ENCODE peak calls at places on chromosomes 2 and 18, in nine cellular contexts. G, Q, L, K, U, Y, H, R and M are unnamed samples.

GRCh38 chr2:98654702-98655488 is 46.5 kb downstream of the UNC50 start:
- DNase-seq in G (no peak), Q (no peak), L (no peak), K (no peak), U (peak; percentile 58), Y (no peak), H (no peak), R (no peak), M (no peak)

GRCh38 chr2:88824951-88825350 is 133.5 kb downstream of the RPIA start:
- DNase-seq in G (no peak), Q (no peak), L (no peak), K (no peak), U (no peak), Y (no peak), H (no peak), R (no peak), M (no peak)

GRCh38 chr2:82641781-82642180 is 1817.3 kb downstream of the SUCLG1 start:
- DNase-seq in G (no peak), Q (no peak), L (no peak), K (no peak), U (no peak), Y (no peak), H (no peak), R (no peak), M (peak; percentile 20)

GRCh38 chr2:98730053-98730850 is 680 bp downstream of the MGAT4A start:
- DNase-seq in G (no peak), Q (no peak), L (peak; percentile 46), K (no peak), U (peak; percentile 70), Y (peak; percentile 49), H (peak; percentile 42), R (no peak), M (peak; percentile 80)

GRCh38 chr2:119158563-119159347 is at the start of gene C1QL2:
- DNase-seq in G (no peak), Q (no peak), L (no peak), K (no peak), U (no peak), Y (no peak), H (no peak), R (no peak), M (no peak)

GRCh38 chr18:63074987-63075404 is 244.6 kb downstream of the BCL2 start:
- DNase-seq in G (peak; percentile 28), Q (peak; percentile 50), L (peak; percentile 79), K (peak; percentile 76), U (peak; percentile 54), Y (peak; percentile 51), H (peak; percentile 80), R (peak; percentile 71), M (peak; percentile 61)

GRCh38 chr2:74975016-74975415 is 16.6 kb downstream of the POLE4 start:
- DNase-seq in G (no peak), Q (peak; percentile 51), L (no peak), K (no peak), U (no peak), Y (no peak), H (no peak), R (no peak), M (peak; percentile 89)

GRCh38 chr2:134333646-134334189 is 79.8 kb downstream of the MGAT5 start:
- DNase-seq in G (no peak), Q (peak; percentile 12), L (no peak), K (no peak), U (no peak), Y (no peak), H (peak; percentile 48), R (peak; percentile 45), M (no peak)

GRCh38 chr2:127594116-127594591 is 51.8 kb upstream of the GPR17 start:
- DNase-seq in G (no peak), Q (no peak), L (no peak), K (no peak), U (no peak), Y (no peak), H (no peak), R (no peak), M (no peak)

GRCh38 chr2:100281521-100282438 is 40.5 kb downstream of the LONRF2 start:
- DNase-seq in G (no peak), Q (peak; percentile 75), L (no peak), K (no peak), U (no peak), Y (peak; percentile 96), H (no peak), R (no peak), M (no peak)

DNA sequence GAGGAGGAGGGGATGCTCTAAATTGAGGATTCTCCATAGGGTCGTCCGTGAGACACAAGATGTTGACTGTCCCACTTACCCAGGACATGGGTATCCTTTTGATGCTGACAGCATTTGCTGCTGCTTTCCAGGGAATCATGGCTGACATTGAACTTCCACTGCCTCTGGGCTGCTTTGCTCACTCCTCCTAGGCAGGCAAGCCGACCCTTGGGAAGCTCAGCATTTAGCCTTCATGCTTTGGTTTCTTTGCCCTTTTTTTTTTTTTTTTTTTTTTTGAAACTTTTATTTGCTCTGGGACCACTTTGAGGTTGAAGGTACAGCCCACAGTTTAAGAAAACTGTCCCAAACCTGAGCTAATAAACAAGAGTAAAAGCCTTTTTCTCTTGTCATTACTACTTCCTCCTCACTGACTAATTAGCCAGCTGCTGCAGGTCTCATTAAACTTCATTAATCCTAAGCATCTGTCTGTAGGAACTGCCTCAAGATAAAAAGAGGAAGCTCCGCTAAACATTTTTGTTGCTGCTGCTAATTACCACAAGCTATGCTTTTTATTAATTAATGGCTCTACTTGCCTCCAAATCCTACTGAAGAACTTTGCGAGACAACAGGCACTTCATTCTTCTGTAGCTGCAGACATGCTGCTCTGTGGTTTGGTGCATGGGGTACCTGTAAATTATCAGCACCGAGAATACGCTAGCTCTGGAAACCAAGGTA is 125.4 kb downstream of the SPTBN1 start:
- DNase-seq in G (no peak), Q (no peak), L (no peak), K (no peak), U (no peak), Y (no peak), H (no peak), R (no peak), M (no peak)
- H3K27ac ChIP-seq in G (no peak overlapping the region), Q (no peak overlapping the region), L (no peak overlapping the region), K (no peak overlapping the region), U (peak overlapping the region; percentile 6), Y (no peak overlapping the region), H (no peak overlapping the region), R (no peak overlapping the region), M (no peak overlapping the region)

DNA sequence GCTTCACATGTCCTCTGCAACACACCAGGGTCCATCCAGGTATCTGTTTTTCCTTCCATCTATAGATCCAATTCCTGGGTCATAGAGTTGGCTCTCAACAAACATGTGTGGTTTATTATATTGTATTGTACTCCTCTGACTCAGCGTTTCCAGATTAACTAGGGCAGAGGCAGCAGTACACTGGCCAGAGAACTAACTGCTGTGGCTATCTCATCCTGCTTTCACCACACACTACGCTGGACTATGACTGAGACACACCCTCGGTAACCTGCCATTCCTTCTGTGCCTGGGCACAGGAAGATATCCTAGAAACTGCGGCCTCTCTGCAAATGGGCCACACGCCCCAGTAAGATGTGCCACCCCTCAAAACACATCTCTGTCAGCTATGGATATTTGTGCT is 159.8 kb upstream of the STK17B start:
- DNase-seq in G (no peak), Q (peak; percentile 91), L (no peak), K (no peak), U (no peak), Y (no peak), H (peak; percentile 17), R (no peak), M (no peak)
- H3K27ac ChIP-seq in G (no peak overlapping the region), Q (no peak overlapping the region), L (no peak overlapping the region), K (no peak overlapping the region), U (no peak overlapping the region), Y (no peak overlapping the region), H (peak overlapping the region; percentile 66), R (no peak overlapping the region), M (no peak overlapping the region)

DNA sequence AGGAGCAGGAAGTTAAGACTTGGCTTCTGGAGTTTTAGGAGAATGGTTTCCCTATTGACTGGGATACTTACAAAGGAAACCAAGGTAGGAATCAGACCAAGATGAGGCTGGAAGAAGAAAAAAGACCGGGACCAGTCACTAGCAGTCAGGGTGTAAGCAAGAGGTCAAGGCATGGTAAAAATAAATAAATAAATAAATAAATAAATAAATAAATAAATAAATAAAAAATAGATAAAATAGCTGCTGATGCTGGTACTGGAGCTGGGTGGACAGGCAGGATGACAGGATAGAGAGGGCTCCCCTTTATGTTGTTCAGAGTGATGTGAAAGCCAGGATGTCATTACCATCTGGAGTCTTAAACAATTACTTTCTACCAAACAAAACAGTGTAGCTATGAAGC is 89.9 kb downstream of the MYO5B start:
- DNase-seq in G (no peak), Q (no peak), L (no peak), K (no peak), U (no peak), Y (no peak), H (no peak), R (no peak), M (no peak)
- H3K27ac ChIP-seq in G (no peak overlapping the region), Q (no peak overlapping the region), L (no peak overlapping the region), K (no peak overlapping the region), U (no peak overlapping the region), Y (no peak overlapping the region), H (no peak overlapping the region), R (no peak overlapping the region), M (no peak overlapping the region)

DNA sequence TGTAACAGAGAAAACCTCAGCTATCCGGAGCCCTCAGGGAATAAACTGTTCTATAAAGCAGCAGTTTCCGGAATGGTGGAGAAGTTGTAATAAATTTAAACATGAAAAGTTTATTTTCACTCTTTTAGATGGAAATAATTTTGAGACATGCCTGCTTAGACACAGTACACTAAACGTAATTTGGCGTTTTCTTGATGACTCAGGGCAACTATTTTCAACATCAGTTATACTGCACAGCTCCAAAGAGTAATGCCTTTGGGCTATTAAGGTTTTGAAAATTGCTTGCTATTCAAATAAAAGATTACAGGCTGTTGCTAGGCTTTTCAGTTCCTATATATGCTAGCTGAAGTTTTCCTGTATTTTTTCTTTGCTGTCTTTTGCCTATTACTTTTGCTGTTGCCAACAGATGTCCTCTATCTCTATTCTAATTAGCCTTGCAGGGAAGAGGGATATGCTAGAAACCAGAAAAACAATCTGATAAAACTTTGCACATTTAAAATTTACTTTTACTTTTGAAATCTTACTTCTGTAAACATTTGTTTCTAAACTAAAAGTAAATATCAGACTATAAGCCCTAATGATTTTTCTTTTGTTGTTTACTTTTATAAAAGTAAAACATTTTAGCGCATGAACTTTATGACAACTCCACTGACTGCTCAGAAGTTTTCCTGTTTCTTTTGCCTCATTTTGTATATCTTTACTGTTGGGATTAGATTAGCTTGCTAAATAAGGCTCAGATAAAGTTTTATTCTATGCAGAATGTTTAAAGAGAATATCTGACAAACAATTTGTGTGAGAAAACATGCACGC is 113.4 kb upstream of the WDSUB1 start:
- DNase-seq in G (no peak), Q (peak; percentile 6), L (no peak), K (peak; percentile 8), U (no peak), Y (no peak), H (no peak), R (no peak), M (peak; percentile 77)
- H3K27ac ChIP-seq in G (no peak overlapping the region), Q (no peak overlapping the region), L (no peak overlapping the region), K (no peak overlapping the region), U (no peak overlapping the region), Y (no peak overlapping the region), H (no peak overlapping the region), R (no peak overlapping the region), M (no peak overlapping the region)

DNA sequence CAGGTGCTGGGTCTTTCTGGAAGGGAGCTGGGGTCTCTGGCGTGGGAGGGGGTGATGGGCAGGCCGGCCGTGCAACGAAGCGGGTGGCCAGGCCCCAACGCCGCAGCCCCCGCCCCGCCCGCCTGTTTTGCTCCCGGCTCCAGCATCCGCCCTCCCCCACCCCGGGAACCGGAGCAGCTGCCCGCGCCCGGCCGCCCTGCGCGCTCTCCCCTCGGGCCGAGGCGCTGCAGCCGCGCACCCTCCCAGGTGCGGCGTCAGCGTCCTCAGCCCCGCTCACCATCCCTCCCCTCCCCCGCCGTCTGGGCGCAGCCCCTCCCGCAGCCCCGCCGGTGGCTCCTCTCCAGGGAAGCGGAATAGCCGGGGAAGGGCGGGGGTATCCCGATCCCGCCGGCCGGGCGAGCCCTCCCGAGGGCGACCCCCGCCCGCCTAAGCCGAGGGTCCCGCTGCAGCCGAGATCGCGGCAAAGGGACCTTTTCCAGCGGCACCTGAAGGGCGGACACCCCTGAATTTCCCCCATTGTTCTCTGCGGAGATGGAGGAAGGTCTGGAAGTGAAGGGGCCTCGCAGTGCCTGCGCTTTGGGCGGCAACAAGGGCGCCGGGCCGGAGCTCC is 510 bp downstream of the KIF1A start:
- DNase-seq in G (no peak), Q (no peak), L (no peak), K (no peak), U (no peak), Y (no peak), H (no peak), R (no peak), M (no peak)
- H3K27ac ChIP-seq in G (no peak overlapping the region), Q (no peak overlapping the region), L (no peak overlapping the region), K (no peak overlapping the region), U (no peak overlapping the region), Y (no peak overlapping the region), H (no peak overlapping the region), R (no peak overlapping the region), M (no peak overlapping the region)